ENCODE peak calls at places on chromosomes 16 and 17, in five cellular contexts. D is type B pancreatic cell, U is breast epithelium, P is prostate gland, I is ascending aorta. S is an unnamed sample.

GRCh38 chr17:38671939-38672720 is 2.6 kb downstream of the EPOP start:
- DNase-seq in D (no peak), U (no peak), P (no peak), I (no peak), S (no peak)

GRCh38 chr16:3183445-3184139 is 4.4 kb upstream of the OR1F1 start:
- DNase-seq in U (no peak), P (no peak), I (no peak), D (no peak), S (no peak)

GRCh38 chr17:50832267-50833227 is 2.8 kb upstream of the WFIKKN2 start:
- DNase-seq in P (no peak), U (no peak), D (no peak), I (no peak), S (no peak)

GRCh38 chr16:70800306-70800705 is 652 bp downstream of the VAC14 start:
- DNase-seq in U (no peak), I (no peak), D (no peak), P (no peak), S (no peak)

GRCh38 chr17:79280822-79281572 is 206.4 kb downstream of the ENGASE start:
- DNase-seq in U (no peak), D (no peak), P (no peak), I (no peak), S (no peak)

GRCh38 chr16:75263291-75263962 is 12.0 kb upstream of the BCAR1 start:
- DNase-seq in I (no peak), U (no peak), D (no peak), P (no peak), S (no peak)

GRCh38 chr17:67322039-67322787 is 44.2 kb downstream of the PSMD12 start:
- DNase-seq in P (no peak), D (no peak), U (no peak), I (no peak), S (no peak)

GRCh38 chr17:77999413-78000173 is 41.1 kb downstream of the TNRC6C start:
- DNase-seq in D (no peak), P (no peak), I (no peak), U (no peak), S (no peak)

GRCh38 chr17:57309479-57309878 is 53.2 kb downstream of the MSI2 start:
- DNase-seq in P (no peak), D (no peak), I (no peak), U (peak), S (no peak)

GRCh38 chr17:75063626-75064025 is 16.6 kb downstream of the KCTD2 start:
- DNase-seq in P (no peak), D (no peak), U (no peak), I (no peak), S (no peak)

GRCh38 chr17:27520571-27521185 is 64.4 kb downstream of the KSR1 start:
- DNase-seq in P (no peak), I (no peak), U (no peak), D (no peak), S (no peak)

GRCh38 chr16:4949986-4950385 is 8.1 kb upstream of the SEC14L5 start:
- DNase-seq in I (no peak), D (no peak), P (no peak), U (no peak), S (no peak)

GRCh38 chr17:61997649-61998048 is 67.4 kb downstream of the MED13 start:
- DNase-seq in U (no peak), D (no peak), I (no peak), P (peak), S (no peak)

GRCh38 chr16:29820271-29820701 is at the start of gene MVP:
- DNase-seq in D (no peak), P (peak), U (no peak), I (no peak), S (no peak)

GRCh38 chr16:2468725-2469398 is 2.2 kb upstream of the NTN3 start:
- DNase-seq in D (no peak), U (no peak), I (no peak), P (no peak), S (no peak)

GRCh38 chr17:82889496-82890338 is 49.9 kb upstream of the ZNF750 start:
- DNase-seq in U (peak), P (peak), D (no peak), I (no peak), S (no peak)

GRCh38 chr16:85401917-85402766 is 211.0 kb upstream of the GSE1 start:
- DNase-seq in D (no peak), P (no peak), I (no peak), U (no peak), S (no peak)

GRCh38 chr17:5467416-5467815 is 1.4 kb downstream of the DHX33 start:
- DNase-seq in I (no peak), D (no peak), U (no peak), P (no peak), S (no peak)

GRCh38 chr17:49696233-49696761 is 11.5 kb downstream of the SLC35B1 start:
- DNase-seq in D (no peak), P (no peak), U (no peak), I (no peak), S (no peak)

GRCh38 chr16:75909746-75910145 is 183.5 kb upstream of the CPHXL start:
- DNase-seq in U (no peak), D (no peak), I (no peak), P (no peak), S (no peak)

GRCh38 chr17:54662978-54663876 is 237.4 kb upstream of the TOM1L1 start:
- DNase-seq in I (no peak), U (no peak), P (no peak), D (no peak), S (no peak)

GRCh38 chr16:49651980-49652379 is 203.9 kb downstream of the ZNF423 start:
- DNase-seq in U (no peak), I (no peak), P (no peak), D (no peak), S (no peak)

GRCh38 chr17:62807812-62808575 is at the start of gene MARCHF10:
- DNase-seq in D (no peak), I (no peak), P (no peak), U (no peak), S (no peak)

GRCh38 chr16:71467810-71468209 is 5.8 kb upstream of the ZNF23 start:
- DNase-seq in P (no peak), D (no peak), I (no peak), U (no peak), S (no peak)

GRCh38 chr16:477287-477686 is 50.2 kb upstream of the CAPN15 start:
- DNase-seq in D (no peak), P (no peak), I (no peak), U (no peak), S (no peak)

GRCh38 chr16:77169650-77170236 is 21.2 kb upstream of the MON1B start:
- DNase-seq in D (no peak), P (no peak), U (no peak), I (no peak), S (no peak)

GRCh38 chr16:81645303-81645702 is 133.8 kb upstream of the PLCG2 start:
- DNase-seq in U (peak), P (peak), D (no peak), I (peak), S (no peak)

GRCh38 chr17:82230627-82231311 is 1.9 kb downstream of the SLC16A3 start:
- DNase-seq in D (no peak), I (no peak), U (peak), P (no peak), S (no peak)

GRCh38 chr16:84024854-84025253 is 17.7 kb downstream of the SLC38A8 start:
- DNase-seq in P (no peak), U (no peak), I (no peak), D (no peak), S (no peak)

GRCh38 chr17:40646791-40647548 is 648 bp downstream of the SMARCE1 start:
- DNase-seq in D (no peak), P (no peak), I (no peak), U (no peak), S (no peak)

GRCh38 chr17:16217002-16217635 is at the start of gene PIGL:
- DNase-seq in I (peak), U (peak), P (peak), D (peak), S (peak)

GRCh38 chr17:43908111-43908721 is 880 bp upstream of the MPP2 start:
- DNase-seq in D (no peak), I (peak), P (peak), U (peak), S (peak)

GRCh38 chr16:78437352-78437968 is 338.0 kb downstream of the WWOX start:
- DNase-seq in P (no peak), I (no peak), U (no peak), D (no peak), S (no peak)

GRCh38 chr17:31216053-31216751 is 80.8 kb downstream of the OMG start:
- DNase-seq in P (no peak), U (no peak), I (no peak), D (no peak), S (no peak)

GRCh38 chr16:65342231-65342866 is 220.5 kb upstream of the CDH11 start:
- DNase-seq in D (no peak), I (no peak), P (no peak), U (no peak), S (no peak)
- TF ChIP-seq CTCF in D (peak), I (no peak), P (no peak), U (no peak), S (no peak)

GRCh38 chr17:29384901-29385300 is 5.3 kb upstream of the TAOK1 start:
- DNase-seq in D (no peak), P (no peak), U (no peak), I (no peak), S (no peak)
- TF ChIP-seq CTCF in D (no peak), P (no peak), U (no peak), I (no peak), S (no peak)

DNA sequence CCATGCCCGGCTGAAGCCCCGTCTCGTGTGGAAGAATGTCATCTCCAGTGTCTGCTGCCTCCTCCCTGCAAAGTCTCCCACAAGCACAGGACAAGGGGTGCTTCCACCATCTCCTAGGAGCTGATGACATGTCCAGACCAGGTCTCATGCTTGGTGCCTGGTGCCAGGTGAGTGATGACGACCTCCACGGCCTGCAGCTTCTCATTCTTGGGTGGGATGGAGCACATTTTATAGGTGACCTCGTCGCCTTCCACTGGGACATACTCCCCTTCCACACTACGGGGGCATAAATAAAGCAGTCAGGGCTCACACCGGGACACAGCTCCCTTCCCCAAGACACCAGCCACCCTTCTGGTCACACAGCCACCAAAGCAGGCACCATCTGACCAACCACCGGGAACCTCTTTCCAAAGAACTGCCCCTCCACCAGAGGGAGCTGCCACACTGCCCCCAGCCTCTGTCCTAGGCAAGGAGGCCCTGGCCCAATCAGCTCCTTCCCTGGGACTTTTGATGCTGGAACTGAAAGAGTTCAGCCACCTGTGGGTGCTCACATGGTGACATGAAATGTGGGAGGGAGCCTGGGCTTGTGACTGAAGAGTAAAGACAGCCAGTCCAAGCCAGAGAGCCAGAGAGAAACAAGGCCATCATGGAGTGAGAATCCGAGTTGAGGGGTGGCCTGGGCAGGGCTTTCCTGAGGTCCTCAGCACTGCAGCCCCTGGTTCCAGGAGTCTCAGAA is 13.6 kb downstream of the CARHSP1 start:
- DNase-seq in P (no peak), D (no peak), U (no peak), I (no peak), S (peak)
- TF ChIP-seq CTCF in P (no peak), D (peak), U (no peak), I (no peak), S (no peak)

GRCh38 chr17:60601443-60602384 is 1.7 kb downstream of the PPM1D start:
- DNase-seq in I (no peak), P (peak), U (no peak), D (no peak), S (no peak)
- TF ChIP-seq CTCF in I (no peak), P (no peak), U (no peak), D (peak), S (no peak)

DNA sequence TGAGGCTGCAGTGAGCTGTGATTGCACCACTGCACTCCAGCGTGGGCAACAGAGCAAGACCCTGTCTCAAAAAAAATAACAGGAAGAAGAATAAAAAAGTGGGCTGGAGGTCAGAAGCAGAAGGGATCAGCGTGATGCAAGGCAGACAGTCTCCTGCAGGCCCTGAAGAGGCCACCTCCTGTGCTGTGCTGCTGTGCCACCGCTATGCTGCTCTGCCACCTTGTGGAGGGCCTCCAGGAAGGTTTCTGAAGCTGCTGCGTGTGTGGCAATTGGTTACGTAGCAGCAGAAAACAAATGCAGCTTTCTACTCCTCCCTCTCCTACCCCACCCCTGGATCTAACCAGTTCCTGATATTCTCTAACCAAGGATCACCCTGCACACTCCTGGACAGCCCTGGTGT is 815.5 kb downstream of the KCNJ18 start:
- DNase-seq in I (no peak), D (no peak), U (no peak), P (no peak), S (no peak)
- TF ChIP-seq CTCF in I (no peak), D (no peak), U (no peak), P (no peak), S (no peak)

GRCh38 chr16:53545433-53545832 is 42.4 kb upstream of the AKTIP start:
- DNase-seq in I (no peak), U (no peak), P (no peak), D (no peak), S (no peak)

GRCh38 chr16:53546988-53547391 is 44.0 kb upstream of the AKTIP start:
- DNase-seq in P (no peak), I (no peak), U (peak), D (no peak), S (no peak)

GRCh38 chr16:53549970-53550406 is 47.0 kb upstream of the AKTIP start:
- DNase-seq in D (no peak), U (peak), I (no peak), P (peak), S (peak)
- TF ChIP-seq CTCF in D (peak), U (peak), I (peak), P (no peak), S (no peak)

GRCh38 chr17:37134050-37134449 is 185.3 kb downstream of the AATF start:
- DNase-seq in P (no peak), D (no peak), U (no peak), I (no peak), S (no peak)
- TF ChIP-seq CTCF in P (no peak), D (no peak), U (no peak), I (no peak), S (no peak)

GRCh38 chr16:30995927-30996323 is 10.9 kb downstream of the HSD3B7 start:
- DNase-seq in P (no peak), I (no peak), D (no peak), U (no peak), S (no peak)
- TF ChIP-seq CTCF in P (no peak), I (no peak), D (no peak), U (no peak), S (no peak)

S was measured in omental fat pad.